ENCODE peak calls at places on chromosome 1, in four cellular contexts. K is cardiac muscle cell; Q is activated T-helper 1 cell treated with anti-CD3 and anti-CD28 coated beads, Interleukin-12 subunit alpha, Interleukin-12 subunit beta, Interleukin-2, Interleukin-4 antibody, amounts not matched to agents 30 ng/mL and 10 ng/mL and 1 ng/mL, durations not matched to agents 14 hours and 24 hours and 36 hours; A is activated CD4-positive, alpha-beta T cell treated with anti-CD3 and anti-CD28 coated beads for 24 hours. Z is an unnamed sample.

GRCh38 chr1:157140068-157140588 is 1.9 kb upstream of the ETV3 start:
- DNase-seq in K (no peak), Q (no peak), A (no peak), Z (no peak)

GRCh38 chr1:177799746-177800145 is 170.1 kb downstream of the SEC16B start:
- DNase-seq in K (no peak), Q (no peak), A (no peak), Z (no peak)

GRCh38 chr1:64701886-64702285 is 43.0 kb upstream of the RAVER2 start:
- DNase-seq in K (no peak), Q (no peak), A (no peak), Z (no peak)

GRCh38 chr1:197024460-197024859 is 42.6 kb downstream of the F13B start:
- DNase-seq in K (no peak), Q (no peak), A (no peak), Z (no peak)

GRCh38 chr1:11720523-11720922 is 15.4 kb upstream of the AGTRAP start:
- DNase-seq in K (no peak), Q (no peak), A (no peak), Z (no peak)

GRCh38 chr1:22231068-22231593 is 88.2 kb upstream of the WNT4 start:
- DNase-seq in K (no peak), Q (no peak), A (no peak), Z (no peak)

GRCh38 chr1:51000160-51000559 is 30.1 kb downstream of the CDKN2C start:
- DNase-seq in K (no peak), Q (no peak), A (no peak), Z (no peak)

GRCh38 chr1:90714521-90714951 is 2.6 kb downstream of the BARHL2 start:
- DNase-seq in K (no peak), Q (no peak), A (no peak), Z (no peak)

GRCh38 chr1:147837845-147838363 is 64.7 kb upstream of the GJA8 start:
- DNase-seq in K (no peak), Q (no peak), A (no peak), Z (no peak)

GRCh38 chr1:68332041-68332440 is 99.7 kb upstream of the WLS start:
- DNase-seq in K (no peak), Q (no peak), A (no peak), Z (no peak)

GRCh38 chr1:1165900-1166421 is 7.7 kb upstream of the TTLL10 start:
- DNase-seq in K (no peak), Q (no peak), A (no peak), Z (no peak)

GRCh38 chr1:186843261-186843660 is 14.5 kb downstream of the PLA2G4A start:
- DNase-seq in K (no peak), Q (no peak), A (no peak), Z (no peak)

GRCh38 chr1:204213668-204214662 is at the start of gene GOLT1A:
- DNase-seq in K (peak; percentile 63), Q (peak; percentile 10), A (peak; percentile 42), Z (peak; percentile 69)

GRCh38 chr1:178461104-178461503 is 35.7 kb downstream of the CLEC20A start:
- DNase-seq in K (no peak), Q (no peak), A (no peak), Z (peak; percentile 95)

GRCh38 chr1:77900687-77901293 is 12.4 kb downstream of the NEXN start:
- DNase-seq in K (peak; percentile 55), Q (no peak), A (no peak), Z (peak; percentile 59)

GRCh38 chr1:236686815-236687160 is 489 bp downstream of the ACTN2 start:
- DNase-seq in K (peak; percentile 46), Q (no peak), A (no peak), Z (no peak)